ENCODE peak calls at places on chromosomes 2 and 18, in ten cellular contexts. Y, B, R, M, E, Q, J, S, H and P are unnamed samples.

GRCh38 chr2:62744603-62745002 is 39.1 kb downstream of the EHBP1 start:
- DNase-seq in R (no peak), H (no peak), E (no peak), Y (no peak), S (no peak), Q (no peak), B (no peak), M (no peak), J (no peak), P (no peak)

GRCh38 chr2:191927991-191928390 is 81.1 kb upstream of the CAVIN2 start:
- DNase-seq in S (no peak), J (no peak), Y (no peak), Q (no peak), E (no peak), B (no peak), R (peak; percentile 47), M (no peak), H (peak; percentile 45), P (no peak)

GRCh38 chr18:61896767-61897166 is 4.0 kb upstream of the RNF152 start:
- DNase-seq in Q (no peak), M (no peak), S (no peak), E (no peak), H (peak; percentile 20), J (peak; percentile 92), B (peak; percentile 93), R (peak; percentile 19), Y (no peak), P (no peak)

GRCh38 chr2:168327328-168327727 is 79.9 kb upstream of the STK39 start:
- DNase-seq in M (no peak), Y (no peak), B (no peak), E (no peak), Q (no peak), H (no peak), J (no peak), S (no peak), R (no peak), P (no peak)

GRCh38 chr2:39725401-39725800 is 53.7 kb downstream of the THUMPD2 start:
- DNase-seq in H (no peak), B (no peak), R (no peak), Y (no peak), S (no peak), Q (no peak), E (no peak), J (no peak), M (no peak), P (no peak)

GRCh38 chr2:134549104-134549503 is 169.7 kb downstream of the TMEM163 start:
- DNase-seq in R (no peak), H (peak; percentile 45), B (peak; percentile 31), Y (no peak), J (peak; percentile 18), M (no peak), Q (no peak), E (no peak), S (no peak), P (no peak)

GRCh38 chr2:61537590-61538178 is 472 bp downstream of the XPO1 start:
- DNase-seq in M (no peak), S (no peak), H (no peak), E (no peak), Q (no peak), J (no peak), R (no peak), B (no peak), Y (no peak), P (peak; percentile 26)

GRCh38 chr2:165401285-165401852 is 68.1 kb upstream of the CSRNP3 start:
- DNase-seq in B (peak; percentile 20), J (peak; percentile 22), H (peak; percentile 79), Q (no peak), R (peak; percentile 55), E (no peak), Y (no peak), S (no peak), M (no peak), P (no peak)

GRCh38 chr18:13264091-13264777 is 45.7 kb downstream of the LDLRAD4 start:
- DNase-seq in Q (peak; percentile 38), H (no peak), J (no peak), Y (no peak), S (no peak), M (no peak), R (no peak), B (no peak), E (no peak), P (no peak)

GRCh38 chr2:26621469-26622199 is 19.5 kb downstream of the CIB4 start:
- DNase-seq in H (peak; percentile 22), Y (no peak), B (no peak), R (no peak), J (no peak), M (no peak), E (peak; percentile 9), Q (no peak), S (no peak), P (no peak)

GRCh38 chr2:9950521-9951271 is 797 bp upstream of the GRHL1 start:
- DNase-seq in Y (no peak), J (peak; percentile 24), R (no peak), H (no peak), E (peak; percentile 91), Q (peak; percentile 64), S (peak; percentile 66), M (no peak), B (peak; percentile 27), P (no peak)
- TF ChIP-seq CTCF in Y (no peak), J (no peak), R (no peak), H (peak; percentile 10), E (no peak), Q (no peak), S (no peak), M (no peak), B (peak; percentile 27), P (no peak)

DNA sequence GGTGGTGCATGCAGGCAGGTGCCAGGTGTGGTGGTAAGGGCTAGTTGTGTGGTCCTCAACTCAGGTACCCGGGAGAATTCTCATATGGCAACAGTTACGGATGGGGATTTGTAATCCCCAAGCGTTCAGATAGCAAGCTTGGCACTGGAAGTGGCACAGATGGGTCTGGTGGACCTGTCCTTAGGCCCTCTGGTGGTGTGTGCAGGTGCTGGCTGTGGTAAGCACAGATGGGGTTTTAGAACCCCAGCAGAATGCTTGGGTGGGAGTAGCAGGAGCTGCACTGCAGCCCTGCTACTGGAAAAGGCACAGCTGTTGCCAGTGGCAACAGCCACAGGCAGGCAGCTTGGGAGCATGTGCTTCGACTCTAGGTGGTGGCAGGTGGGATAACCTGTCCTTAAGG is 948.2 kb upstream of the FAM98A start:
- DNase-seq in B (no peak), S (no peak), M (no peak), E (no peak), Y (no peak), J (no peak), Q (no peak), R (no peak), H (no peak), P (no peak)
- TF ChIP-seq CTCF in B (no peak), S (no peak), M (no peak), E (no peak), Y (no peak), J (no peak), Q (no peak), R (no peak), H (no peak), P (no peak)

GRCh38 chr2:16332681-16333519 is 332.7 kb downstream of the CYRIA start:
- DNase-seq in R (no peak), Q (no peak), B (no peak), E (no peak), J (no peak), H (no peak), Y (no peak), M (no peak), S (no peak), P (no peak)

GRCh38 chr2:16330571-16331351 is 334.9 kb downstream of the CYRIA start:
- DNase-seq in H (no peak), M (no peak), R (no peak), E (no peak), S (peak; percentile 77), J (no peak), Y (no peak), B (no peak), Q (no peak), P (no peak)

GRCh38 chr2:16330012-16330411 is 335.6 kb downstream of the CYRIA start:
- DNase-seq in H (no peak), J (no peak), S (no peak), M (no peak), R (no peak), Q (no peak), E (no peak), Y (no peak), B (no peak), P (no peak)

GRCh38 chr2:16329421-16329820 is 336.2 kb downstream of the CYRIA start:
- DNase-seq in J (no peak), H (no peak), Y (no peak), R (no peak), M (no peak), B (no peak), E (no peak), S (no peak), Q (no peak), P (no peak)

DNA sequence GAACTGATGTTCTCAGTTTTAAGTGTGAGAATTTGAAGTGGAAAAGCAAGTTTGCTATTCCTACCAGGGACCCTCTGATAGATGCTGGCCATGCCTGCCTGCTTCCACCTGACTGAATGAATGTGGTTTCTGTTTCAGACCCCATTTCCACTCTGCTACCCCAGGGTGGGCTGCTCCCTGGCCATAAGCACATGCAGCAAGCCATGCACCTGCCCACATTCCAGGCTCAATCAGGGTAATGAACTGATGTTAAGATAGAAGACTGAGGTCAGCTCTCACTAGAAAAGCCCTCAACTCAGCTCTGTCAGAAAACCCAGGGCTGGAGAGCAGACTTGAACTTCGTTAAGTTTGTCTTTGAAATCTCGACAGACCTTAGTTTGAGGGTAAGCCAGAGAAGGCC is 333.9 kb downstream of the CYRIA start:
- DNase-seq in E (no peak), Y (no peak), J (no peak), B (no peak), H (no peak), M (no peak), R (no peak), S (no peak), Q (no peak), P (no peak)
- TF ChIP-seq CTCF in E (no peak), Y (no peak), J (no peak), B (no peak), H (no peak), M (no peak), R (no peak), S (no peak), Q (no peak), P (no peak)

DNA sequence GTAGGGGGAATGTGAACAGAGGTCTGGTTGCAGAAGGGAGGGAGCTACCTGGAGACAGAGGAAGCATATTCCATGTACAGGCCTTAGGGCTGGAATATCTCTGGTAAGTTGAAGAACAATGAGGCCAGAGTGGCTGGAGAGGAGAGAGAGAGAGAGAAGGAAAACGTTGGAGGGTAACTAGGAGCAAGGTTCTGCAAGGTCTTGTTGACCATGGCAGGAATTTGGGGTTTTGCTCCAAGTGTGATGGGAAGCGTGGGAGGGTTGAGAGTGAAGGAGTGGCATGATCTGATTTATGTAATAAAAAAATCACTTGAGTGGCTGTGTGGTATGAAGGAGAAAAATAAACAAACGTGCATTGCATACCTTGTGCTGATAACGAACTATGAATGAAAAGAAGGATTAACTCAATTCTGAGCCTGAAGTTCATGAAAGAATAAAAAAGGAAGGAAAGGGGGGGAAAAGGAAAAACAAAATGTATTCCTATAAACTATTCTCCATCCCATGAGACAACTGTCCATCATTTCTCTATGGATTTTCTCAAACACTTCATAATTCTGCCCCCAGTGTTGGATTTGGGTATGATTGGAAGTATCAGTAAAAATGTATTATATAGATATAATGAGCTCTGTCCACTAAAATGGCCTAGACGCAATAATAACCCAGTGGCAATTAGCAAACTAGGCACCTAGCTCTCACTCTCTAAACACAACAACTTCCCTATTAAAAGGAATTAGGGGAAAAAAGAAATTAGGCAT is 59.7 kb upstream of the PMAIP1 start:
- DNase-seq in R (no peak), S (no peak), B (no peak), H (no peak), J (no peak), Y (no peak), Q (no peak), E (no peak), M (no peak), P (no peak)
- TF ChIP-seq CTCF in R (peak; percentile 15), S (no peak), B (peak; percentile 11), H (peak; percentile 18), J (no peak), Y (no peak), Q (no peak), E (no peak), M (no peak), P (no peak)